ENCODE peak calls at places on chromosomes 5 and 9, in seven cellular contexts. S, R, Z, E, X, I and M are unnamed samples.

GRCh38 chr5:82165740-82166530 is 112.2 kb downstream of the RPS23 start:
- DNase-seq in S (peak), R (peak), Z (peak), E (peak), X (peak), I (peak), M (no peak)

GRCh38 chr5:74035521-74035937 is 409.5 kb downstream of the ARHGEF28 start:
- DNase-seq in S (no peak), R (peak), Z (no peak), E (peak), X (no peak), I (peak), M (no peak)

GRCh38 chr5:15833365-15833764 is 333.4 kb downstream of the FBXL7 start:
- DNase-seq in S (no peak), R (no peak), Z (no peak), E (no peak), X (no peak), I (no peak), M (no peak)

GRCh38 chr5:78576376-78576775 is 72.2 kb downstream of the LHFPL2 start:
- DNase-seq in S (no peak), R (no peak), Z (no peak), E (no peak), X (no peak), I (no peak), M (no peak)

GRCh38 chr5:124574521-124575436 is 171.7 kb downstream of the ZNF608 start:
- DNase-seq in S (no peak), R (no peak), Z (no peak), E (no peak), X (no peak), I (no peak), M (no peak)

GRCh38 chr9:5586391-5586802 is 42.5 kb upstream of the RIC1 start:
- DNase-seq in S (no peak), R (peak), Z (no peak), E (peak), X (no peak), I (no peak), M (no peak)

GRCh38 chr5:35012796-35013195 is 35.0 kb downstream of the AGXT2 start:
- DNase-seq in S (no peak), R (no peak), Z (no peak), E (no peak), X (no peak), I (no peak), M (no peak)

GRCh38 chr9:112355305-112355953 is 22.0 kb upstream of the PTBP3 start:
- DNase-seq in S (peak), R (no peak), Z (no peak), E (no peak), X (no peak), I (no peak), M (no peak)

GRCh38 chr5:26232706-26233105 is 805.7 kb downstream of the CDH9 start:
- DNase-seq in S (no peak), R (no peak), Z (no peak), E (no peak), X (no peak), I (no peak), M (no peak)

GRCh38 chr5:149497357-149497756 is 53.9 kb downstream of the CSNK1A1 start:
- DNase-seq in S (no peak), R (peak), Z (no peak), E (peak), X (no peak), I (no peak), M (no peak)

GRCh38 chr9:135423725-135424124 is 55.9 kb upstream of the PPP1R26 start:
- DNase-seq in S (no peak), R (no peak), Z (no peak), E (no peak), X (no peak), I (no peak), M (no peak)